ENCODE peak calls at places on chromosome 20, in six cellular contexts. O, H, D, E, V and K are unnamed samples. For H3K9me3, the result is how much of the 10 kb centered on the place peaks cover.

GRCh38 chr20:49956689-49957443 is 20.7 kb downstream of the RNF114 start:
- DNase-seq in O (peak), H (no peak), D (no peak), E (no peak), V (no peak), K (no peak)

GRCh38 chr20:63641146-63641791 is 12.0 kb downstream of the STMN3 start:
- DNase-seq in O (peak), H (no peak), D (peak), E (peak), V (peak), K (no peak)

GRCh38 chr20:44342240-44342639 is 5.4 kb downstream of the R3HDML start:
- DNase-seq in O (peak), H (no peak), D (no peak), E (no peak), V (no peak), K (no peak)

GRCh38 chr20:48875914-48876240 is 45.6 kb upstream of the ARFGEF2 start:
- DNase-seq in O (no peak), H (no peak), D (no peak), E (no peak), V (no peak), K (no peak)

GRCh38 chr20:57651977-57652864 is 32.0 kb upstream of the ZBP1 start:
- DNase-seq in O (peak), H (peak), D (peak), E (peak), V (no peak), K (peak)

GRCh38 chr20:36865861-36866149 is 10.1 kb upstream of the TLDC2 start:
- DNase-seq in O (no peak), H (no peak), D (no peak), E (no peak), V (no peak), K (no peak)

GRCh38 chr20:24523661-24524060 is 54.2 kb downstream of the SYNDIG1 start:
- DNase-seq in O (no peak), H (no peak), D (no peak), E (no peak), V (no peak), K (no peak)

GRCh38 chr20:45257711-45258110 is 3.3 kb upstream of the SLPI start:
- DNase-seq in O (no peak), H (no peak), D (no peak), E (no peak), V (no peak), K (no peak)

GRCh38 chr20:24871429-24872213 is 77.4 kb upstream of the CST7 start:
- DNase-seq in O (no peak), H (no peak), D (no peak), E (no peak), V (no peak), K (no peak)

GRCh38 chr20:38935285-38935684 is 9.1 kb downstream of the FAM83D start:
- DNase-seq in O (no peak), H (no peak), D (no peak), E (no peak), V (peak), K (no peak)

GRCh38 chr20:25237610-25238318 is 10.1 kb upstream of the PYGB start:
- DNase-seq in O (peak), H (no peak), D (peak), E (no peak), V (peak), K (peak)

GRCh38 chr20:25336561-25337422 is 53.8 kb downstream of the ABHD12 start:
- DNase-seq in O (no peak), H (no peak), D (no peak), E (no peak), V (no peak), K (no peak)

GRCh38 chr20:41079066-41079465 is 50.4 kb downstream of the TOP1 start:
- DNase-seq in O (no peak), H (no peak), D (no peak), E (no peak), V (no peak), K (no peak)

GRCh38 chr20:53040678-53041674 is 68.8 kb downstream of the TSHZ2 start:
- DNase-seq in O (peak), H (no peak), D (peak), E (peak), V (no peak), K (no peak)

GRCh38 chr20:856361-856775 is 22.9 kb downstream of the FAM110A start:
- DNase-seq in O (no peak), H (no peak), D (no peak), E (peak), V (no peak), K (no peak)

GRCh38 chr20:10634683-10635411 is 39.0 kb downstream of the JAG1 start:
- DNase-seq in O (no peak), H (no peak), D (no peak), E (no peak), V (peak), K (no peak)

GRCh38 chr20:7758436-7758835 is 181.8 kb downstream of the HAO1 start:
- DNase-seq in O (no peak), H (no peak), D (no peak), E (no peak), V (no peak), K (no peak)
- H3K9me3 ChIP-seq in O (under half), H (under half), D (under half), E (under half), V (under half), K (under half)

GRCh38 chr20:31237763-31238162 is 19.7 kb upstream of the DEFB115 start:
- DNase-seq in O (no peak), H (no peak), D (no peak), E (no peak), V (no peak), K (no peak)
- H3K9me3 ChIP-seq in O (under half), H (under half), D (under half), E (half or more), V (under half), K (under half)

GRCh38 chr20:62112368-62112767 is 9.9 kb upstream of the LSM14B start:
- DNase-seq in O (no peak), H (no peak), D (no peak), E (no peak), V (no peak), K (no peak)
- H3K9me3 ChIP-seq in O (under half), H (under half), D (under half), E (half or more), V (under half), K (under half)

GRCh38 chr20:56202493-56203077 is 45.9 kb upstream of the MC3R start:
- DNase-seq in O (no peak), H (no peak), D (no peak), E (no peak), V (no peak), K (no peak)
- H3K9me3 ChIP-seq in O (under half), H (under half), D (under half), E (under half), V (under half), K (under half)

GRCh38 chr20:59750209-59750840 is 146.0 kb downstream of the PHACTR3 start:
- DNase-seq in O (no peak), H (no peak), D (no peak), E (no peak), V (no peak), K (no peak)

GRCh38 chr20:59752101-59752586 is 147.8 kb downstream of the PHACTR3 start:
- DNase-seq in O (no peak), H (no peak), D (no peak), E (no peak), V (no peak), K (no peak)

GRCh38 chr20:59749293-59749680 is 144.9 kb downstream of the PHACTR3 start:
- DNase-seq in O (no peak), H (no peak), D (no peak), E (no peak), V (no peak), K (no peak)

GRCh38 chr20:59752704-59753460 is 148.5 kb downstream of the PHACTR3 start:
- DNase-seq in O (no peak), H (no peak), D (no peak), E (no peak), V (no peak), K (no peak)

GRCh38 chr20:59751075-59751711 is 146.9 kb downstream of the PHACTR3 start:
- DNase-seq in O (peak), H (no peak), D (peak), E (no peak), V (no peak), K (no peak)
- H3K9me3 ChIP-seq in O (under half), H (under half), D (under half), E (under half), V (under half), K (under half)

GRCh38 chr20:12180107-12180661 is 262.5 kb downstream of the BTBD3 start:
- DNase-seq in O (no peak), H (no peak), D (no peak), E (no peak), V (no peak), K (no peak)

GRCh38 chr20:12175538-12175937 is 257.8 kb downstream of the BTBD3 start:
- DNase-seq in O (no peak), H (no peak), D (no peak), E (no peak), V (no peak), K (no peak)

GRCh38 chr20:12179692-12180091 is 262.0 kb downstream of the BTBD3 start:
- DNase-seq in O (no peak), H (no peak), D (no peak), E (no peak), V (no peak), K (no peak)

GRCh38 chr20:12173333-12173732 is 255.6 kb downstream of the BTBD3 start:
- DNase-seq in O (no peak), H (no peak), D (no peak), E (no peak), V (no peak), K (no peak)

DNA sequence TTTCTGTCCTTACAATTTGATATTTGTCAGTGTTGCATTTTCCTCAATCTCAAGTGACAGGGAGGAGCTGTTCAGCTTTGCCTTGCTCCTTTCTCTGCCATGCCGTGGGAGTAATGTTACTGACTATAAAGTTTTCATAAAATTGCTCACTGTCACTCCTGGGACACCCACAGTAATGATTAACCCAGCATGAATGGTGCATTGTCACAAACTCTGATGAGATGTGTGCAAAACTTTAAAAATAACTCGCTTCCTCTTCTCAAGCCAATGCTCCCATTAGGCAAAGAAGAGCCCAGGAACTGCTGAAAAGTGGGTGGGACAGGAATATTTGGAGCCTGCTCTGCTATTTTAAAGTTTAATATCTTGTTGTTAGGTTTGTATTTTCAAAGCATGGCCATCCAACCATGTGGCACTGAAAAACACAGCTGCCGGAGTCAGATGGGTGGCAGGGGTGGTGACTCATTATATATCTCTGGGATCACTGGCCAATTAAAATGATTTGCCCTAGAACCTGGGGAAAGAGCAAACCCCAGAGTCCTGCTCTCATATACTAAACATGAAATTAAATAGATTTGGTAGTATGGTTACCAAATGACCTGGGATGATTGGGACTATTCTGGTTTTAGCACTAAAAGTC is 260.1 kb downstream of the BTBD3 start:
- DNase-seq in O (no peak), H (no peak), D (peak), E (no peak), V (no peak), K (no peak)
- H3K9me3 ChIP-seq in O (under half), H (under half), D (under half), E (under half), V (under half), K (under half)

DNA sequence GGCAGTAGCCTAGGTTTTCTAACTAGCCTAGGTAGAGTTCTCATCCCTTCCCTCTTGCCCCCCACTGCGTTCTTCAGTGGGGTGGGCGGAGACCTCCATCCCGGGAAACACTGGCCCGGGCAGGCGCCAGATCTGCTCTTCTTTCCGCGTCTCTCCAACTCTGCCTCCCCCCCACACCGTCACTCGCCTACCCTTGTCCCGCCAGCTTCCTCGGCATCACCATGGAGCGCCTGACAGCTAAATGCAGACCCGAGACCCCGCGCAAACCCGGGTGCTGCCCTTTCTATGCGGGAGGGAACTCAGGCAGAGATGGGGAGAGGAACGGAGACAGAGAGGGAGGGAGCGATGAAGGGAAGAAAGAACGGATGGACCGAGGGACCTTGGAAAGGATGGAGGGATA is 1494.8 kb upstream of the DEFB115 start:
- DNase-seq in O (no peak), H (no peak), D (no peak), E (no peak), V (no peak), K (no peak)
- H3K9me3 ChIP-seq in O (under half), H (under half), D (under half), E (under half), V (under half), K (under half)

DNA sequence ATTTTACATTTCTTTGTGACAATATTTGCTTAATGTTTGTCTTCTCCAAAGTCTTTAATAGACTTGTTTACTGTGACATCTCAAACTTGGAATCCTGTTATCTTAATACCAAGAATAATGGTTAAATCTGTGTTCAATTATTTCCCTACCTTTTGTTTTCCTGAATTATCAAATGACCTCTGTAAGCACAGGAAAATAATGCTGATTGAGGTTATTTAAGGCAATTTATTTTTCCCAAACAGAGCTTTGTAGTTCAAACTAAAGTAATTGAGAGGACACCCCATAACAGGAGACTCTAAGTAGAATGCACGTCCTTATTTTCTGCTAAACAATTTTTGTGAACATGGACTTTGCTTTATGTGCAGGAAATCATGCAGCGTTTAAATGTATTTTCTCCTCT is 195.0 kb downstream of the BTBD3 start:
- DNase-seq in O (no peak), H (no peak), D (no peak), E (no peak), V (no peak), K (no peak)
- H3K9me3 ChIP-seq in O (under half), H (under half), D (under half), E (under half), V (under half), K (under half)

GRCh38 chr20:62111148-62111547 is 11.1 kb upstream of the LSM14B start:
- DNase-seq in O (no peak), H (no peak), D (no peak), E (no peak), V (no peak), K (no peak)
- H3K9me3 ChIP-seq in O (under half), H (under half), D (under half), E (half or more), V (under half), K (under half)